ENCODE peak calls at places on chromosomes 13 and 19, in five cellular contexts. B is suprapubic skin, U is testis, Y is thyroid gland, L is breast epithelium. A is an unnamed sample.
A peak's percentile ranks its signal among the peaks of the same experiment; 100 is the strongest.

GRCh38 chr19:10744848-10745293 is 27.0 kb downstream of the DNM2 start:
- DNase-seq in B (no peak), U (peak; percentile 55), Y (no peak), L (no peak), A (no peak)

GRCh38 chr19:28289294-28290063 is 923.5 kb downstream of the UQCRFS1 start:
- DNase-seq in B (no peak), U (peak; percentile 56), Y (no peak), L (no peak), A (no peak)

GRCh38 chr19:4474504-4475136 is 2.5 kb downstream of the HDGFL2 start:
- DNase-seq in B (no peak), U (peak; percentile 85), Y (peak; percentile 34), L (no peak), A (no peak)

GRCh38 chr13:21242236-21242635 is 65.8 kb downstream of the MRPL57 start:
- DNase-seq in B (no peak), U (no peak), Y (no peak), L (no peak), A (no peak)

GRCh38 chr13:47708386-47708785 is 292.7 kb downstream of the SUCLA2 start:
- DNase-seq in B (no peak), U (no peak), Y (no peak), L (no peak), A (no peak)

GRCh38 chr13:109408596-109409382 is 377.6 kb downstream of the IRS2 start:
- DNase-seq in B (no peak), U (no peak), Y (no peak), L (no peak), A (no peak)

GRCh38 chr19:38867176-38867780 is 10.8 kb downstream of the RINL start:
- DNase-seq in B (no peak), U (no peak), Y (no peak), L (no peak), A (no peak)

GRCh38 chr13:96994030-96994848 is at the start of gene OXGR1:
- DNase-seq in B (peak; percentile 78), U (no peak), Y (peak; percentile 54), L (no peak), A (no peak)

GRCh38 chr13:33174491-33174890 is 111.1 kb downstream of the STARD13 start:
- DNase-seq in B (no peak), U (no peak), Y (no peak), L (no peak), A (no peak)

GRCh38 chr13:32537580-32538233 is 888 bp downstream of the N4BP2L2 start:
- DNase-seq in B (no peak), U (peak; percentile 58), Y (peak; percentile 21), L (no peak), A (peak; percentile 29)

GRCh38 chr19:531753-532571 is at the start of gene CDC34:
- DNase-seq in B (no peak), U (no peak), Y (peak; percentile 36), L (no peak), A (no peak)

GRCh38 chr13:40193290-40194203 is 472.9 kb downstream of the FOXO1 start:
- DNase-seq in B (no peak), U (no peak), Y (no peak), L (no peak), A (peak; percentile 39)

GRCh38 chr19:47120461-47120860 is 6.9 kb upstream of the ZC3H4 start:
- DNase-seq in B (no peak), U (no peak), Y (no peak), L (no peak), A (no peak)

GRCh38 chr19:1151917-1152601 is 22.0 kb downstream of the SBNO2 start:
- DNase-seq in B (no peak), U (peak; percentile 60), Y (no peak), L (no peak), A (peak; percentile 73)

GRCh38 chr19:12777217-12778019 is 2.1 kb upstream of the HOOK2 start:
- DNase-seq in B (peak; percentile 91), U (peak; percentile 82), Y (peak; percentile 76), L (peak; percentile 77), A (peak; percentile 83)

GRCh38 chr13:102913924-102914628 is 68.2 kb downstream of the ERCC5 start:
- DNase-seq in B (no peak), U (peak; percentile 57), Y (peak; percentile 32), L (no peak), A (no peak)

GRCh38 chr13:37446503-37446902 is 152.1 kb downstream of the POSTN start:
- DNase-seq in B (no peak), U (no peak), Y (no peak), L (no peak), A (peak; percentile 21)

GRCh38 chr13:40665061-40665753 is 1.2 kb downstream of the FOXO1 start:
- DNase-seq in B (no peak), U (peak; percentile 38), Y (peak; percentile 65), L (no peak), A (peak; percentile 59)

GRCh38 chr13:41311607-41312500 is 787 bp downstream of the NAA16 start:
- DNase-seq in B (peak; percentile 80), U (peak; percentile 67), Y (peak; percentile 58), L (no peak), A (peak; percentile 44)

GRCh38 chr13:72255908-72256307 is 388.9 kb upstream of the DACH1 start:
- DNase-seq in B (no peak), U (peak; percentile 27), Y (peak; percentile 40), L (no peak), A (no peak)

GRCh38 chr13:33776510-33776909 is 41.4 kb upstream of the RFC3 start:
- DNase-seq in B (no peak), U (no peak), Y (no peak), L (no peak), A (no peak)

GRCh38 chr19:45613926-45614725 is 12.1 kb upstream of the GPR4 start:
- DNase-seq in B (no peak), U (no peak), Y (no peak), L (no peak), A (peak; percentile 28)

GRCh38 chr19:29003641-29004409 is 209.1 kb downstream of the UQCRFS1 start:
- DNase-seq in B (no peak), U (no peak), Y (no peak), L (no peak), A (no peak)

GRCh38 chr13:104764600-104764999 is 1698.4 kb upstream of the SLC10A2 start:
- DNase-seq in B (no peak), U (no peak), Y (no peak), L (no peak), A (no peak)

GRCh38 chr13:26377038-26377437 is 123.1 kb downstream of the CDK8 start:
- DNase-seq in B (no peak), U (no peak), Y (peak; percentile 9), L (no peak), A (no peak)

GRCh38 chr13:104011505-104012270 is 945.5 kb upstream of the SLC10A2 start:
- DNase-seq in B (no peak), U (peak; percentile 82), Y (peak; percentile 81), L (no peak), A (no peak)

GRCh38 chr19:1259873-1260748 is 9.0 kb upstream of the CIRBP start:
- DNase-seq in B (no peak), U (no peak), Y (no peak), L (no peak), A (no peak)

GRCh38 chr13:39684531-39685137 is 29.2 kb downstream of the COG6 start:
- DNase-seq in B (no peak), U (no peak), Y (no peak), L (no peak), A (no peak)

GRCh38 chr13:41327994-41328778 is 17.1 kb downstream of the NAA16 start:
- DNase-seq in B (no peak), U (no peak), Y (no peak), L (no peak), A (no peak)

GRCh38 chr19:29872224-29872731 is 60.5 kb downstream of the CCNE1 start:
- DNase-seq in B (no peak), U (no peak), Y (no peak), L (no peak), A (no peak)

GRCh38 chr13:81320516-81320915 is 979.6 kb upstream of the SPRY2 start:
- DNase-seq in B (no peak), U (no peak), Y (no peak), L (no peak), A (no peak)
- TF ChIP-seq POLR2A in B (no peak), U (no peak), Y (no peak), L (no peak), A (no peak)

GRCh38 chr19:41872384-41872774 is 4.7 kb upstream of the CD79A start:
- DNase-seq in B (no peak), U (no peak), Y (no peak), L (no peak), A (no peak)
- TF ChIP-seq POLR2A in B (no peak), U (no peak), Y (no peak), L (no peak), A (no peak)

GRCh38 chr19:3360494-3361383 is 5.6 kb upstream of the NFIC start:
- DNase-seq in B (peak; percentile 88), U (peak; percentile 81), Y (peak; percentile 71), L (no peak), A (no peak)
- TF ChIP-seq POLR2A in B (no peak), U (no peak), Y (peak; percentile 67), L (peak; percentile 29), A (peak; percentile 64)

GRCh38 chr19:6101991-6102390 is 8.3 kb downstream of the RFX2 start:
- DNase-seq in B (no peak), U (no peak), Y (no peak), L (no peak), A (no peak)
- TF ChIP-seq POLR2A in B (no peak), U (no peak), Y (no peak), L (no peak), A (no peak)

GRCh38 chr19:44580366-44580895 is 32.9 kb upstream of the IGSF23 start:
- DNase-seq in B (no peak), U (no peak), Y (no peak), L (no peak), A (no peak)
- TF ChIP-seq POLR2A in B (no peak), U (no peak), Y (no peak), L (no peak), A (no peak)

GRCh38 chr19:17418710-17419109 is 1.1 kb upstream of the MVB12A start:
- DNase-seq in B (no peak), U (no peak), Y (no peak), L (no peak), A (no peak)

GRCh38 chr19:17421942-17422341 is 2.1 kb downstream of the MVB12A start:
- DNase-seq in B (no peak), U (no peak), Y (no peak), L (no peak), A (no peak)

GRCh38 chr19:17419491-17420266 is at the start of gene MVB12A:
- DNase-seq in B (peak; percentile 97), U (peak; percentile 98), Y (peak; percentile 98), L (peak; percentile 96), A (peak; percentile 98)

GRCh38 chr19:17419154-17419490 is 725 bp upstream of the MVB12A start:
- DNase-seq in B (no peak), U (no peak), Y (no peak), L (no peak), A (no peak)

GRCh38 chr19:17420267-17420924 is 549 bp downstream of the MVB12A start:
- DNase-seq in B (no peak), U (peak; percentile 55), Y (peak; percentile 22), L (no peak), A (peak; percentile 53)
- TF ChIP-seq POLR2A in B (no peak), U (no peak), Y (no peak), L (no peak), A (no peak)

GRCh38 chr19:48933382-48933932 is at the start of gene DHDH:
- DNase-seq in B (peak; percentile 86), U (peak; percentile 86), Y (peak; percentile 78), L (peak; percentile 74), A (peak; percentile 71)
- TF ChIP-seq POLR2A in B (no peak), U (no peak), Y (no peak), L (no peak), A (peak; percentile 33)

A was measured in uterus.